ENCODE peak calls at places on chromosomes 11 and 22, in eight cellular contexts. One of them, this sample, is unnamed.

GRCh38 chr22:29268511-29269229 is 602 bp downstream of the EWSR1 start:
- DNase-seq in uterus: peak; percentile 68
- DNase-seq in prostate gland: peak; percentile 24
- DNase-seq in HepG2: peak; percentile 41
- DNase-seq in HCT116: peak; percentile 1
- DNase-seq in lower leg skin: peak; percentile 90
- DNase-seq in testis: peak; percentile 74
- DNase-seq in adrenal gland: peak; percentile 72
- DNase-seq in this sample: peak; percentile 60

GRCh38 chr11:10134975-10135481 is 159.0 kb downstream of the SBF2 start:
- DNase-seq in HepG2: no peak
- DNase-seq in uterus: no peak
- DNase-seq in prostate gland: no peak
- DNase-seq in adrenal gland: no peak
- DNase-seq in HCT116: no peak
- DNase-seq in testis: no peak
- DNase-seq in lower leg skin: no peak
- DNase-seq in this sample: no peak

GRCh38 chr11:95104916-95105315 is 15.3 kb downstream of the ENDOD1 start:
- DNase-seq in uterus: no peak
- DNase-seq in HCT116: no peak
- DNase-seq in HepG2: no peak
- DNase-seq in testis: no peak
- DNase-seq in lower leg skin: no peak
- DNase-seq in prostate gland: no peak
- DNase-seq in adrenal gland: no peak
- DNase-seq in this sample: no peak

GRCh38 chr11:88535916-88536547 is 198.5 kb upstream of the CTSC start:
- DNase-seq in lower leg skin: no peak
- DNase-seq in prostate gland: no peak
- DNase-seq in testis: no peak
- DNase-seq in adrenal gland: no peak
- DNase-seq in HepG2: peak; percentile 5
- DNase-seq in HCT116: peak; percentile 77
- DNase-seq in uterus: no peak
- DNase-seq in this sample: no peak

GRCh38 chr11:28713850-28714249 is 605.7 kb downstream of the METTL15 start:
- DNase-seq in testis: no peak
- DNase-seq in adrenal gland: no peak
- DNase-seq in lower leg skin: no peak
- DNase-seq in HepG2: no peak
- DNase-seq in uterus: no peak
- DNase-seq in prostate gland: no peak
- DNase-seq in HCT116: no peak
- DNase-seq in this sample: no peak

GRCh38 chr11:118947999-118948398 is 8.1 kb upstream of the UPK2 start:
- DNase-seq in HepG2: no peak
- DNase-seq in HCT116: no peak
- DNase-seq in prostate gland: no peak
- DNase-seq in uterus: no peak
- DNase-seq in lower leg skin: no peak
- DNase-seq in testis: no peak
- DNase-seq in adrenal gland: no peak
- DNase-seq in this sample: no peak

GRCh38 chr11:8941341-8942103 is 1.3 kb downstream of the ASCL3 start:
- DNase-seq in testis: no peak
- DNase-seq in adrenal gland: no peak
- DNase-seq in lower leg skin: no peak
- DNase-seq in HepG2: no peak
- DNase-seq in uterus: no peak
- DNase-seq in prostate gland: no peak
- DNase-seq in HCT116: no peak
- DNase-seq in this sample: no peak

GRCh38 chr11:56716379-56716854 is 17.5 kb downstream of the OR9G1 start:
- DNase-seq in testis: no peak
- DNase-seq in HCT116: no peak
- DNase-seq in prostate gland: peak; percentile 39
- DNase-seq in lower leg skin: no peak
- DNase-seq in HepG2: no peak
- DNase-seq in adrenal gland: no peak
- DNase-seq in uterus: no peak
- DNase-seq in this sample: peak; percentile 23

GRCh38 chr11:12534549-12534948 is 139.7 kb upstream of the TEAD1 start:
- DNase-seq in HCT116: no peak
- DNase-seq in lower leg skin: peak; percentile 45
- DNase-seq in prostate gland: peak; percentile 61
- DNase-seq in testis: no peak
- DNase-seq in uterus: peak; percentile 4
- DNase-seq in HepG2: no peak
- DNase-seq in adrenal gland: no peak
- DNase-seq in this sample: no peak

GRCh38 chr11:12531020-12531419 is 143.2 kb upstream of the TEAD1 start:
- DNase-seq in adrenal gland: no peak
- DNase-seq in HCT116: no peak
- DNase-seq in lower leg skin: no peak
- DNase-seq in uterus: no peak
- DNase-seq in prostate gland: no peak
- DNase-seq in testis: no peak
- DNase-seq in HepG2: no peak
- DNase-seq in this sample: no peak

GRCh38 chr11:12535321-12535720 is 138.9 kb upstream of the TEAD1 start:
- DNase-seq in adrenal gland: no peak
- DNase-seq in prostate gland: no peak
- DNase-seq in HCT116: no peak
- DNase-seq in uterus: no peak
- DNase-seq in HepG2: no peak
- DNase-seq in lower leg skin: peak; percentile 14
- DNase-seq in testis: no peak
- DNase-seq in this sample: no peak

GRCh38 chr11:12531681-12532080 is 142.5 kb upstream of the TEAD1 start:
- DNase-seq in testis: no peak
- DNase-seq in HCT116: no peak
- DNase-seq in lower leg skin: peak; percentile 31
- DNase-seq in prostate gland: no peak
- DNase-seq in HepG2: no peak
- DNase-seq in adrenal gland: no peak
- DNase-seq in uterus: no peak
- DNase-seq in this sample: no peak

DNA sequence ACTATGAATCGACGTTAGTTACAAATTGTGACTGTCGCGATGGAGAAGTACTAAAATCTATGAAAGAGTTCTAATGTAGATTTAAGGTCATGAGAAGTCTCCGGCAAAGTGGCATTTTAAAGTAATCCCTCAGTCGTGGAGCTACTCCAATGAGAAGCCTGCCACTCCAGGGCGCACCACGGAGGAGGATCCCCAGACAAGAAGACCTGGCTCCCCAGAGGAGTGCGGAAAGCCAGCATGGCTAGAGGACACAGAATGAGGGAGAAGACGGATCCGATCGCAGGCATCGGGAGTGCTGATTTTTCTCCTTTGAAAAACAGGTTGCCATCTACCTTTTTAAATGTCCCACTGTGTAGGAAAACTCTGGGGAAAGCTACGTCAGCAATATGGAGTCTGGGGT is 141.6 kb upstream of the TEAD1 start:
- DNase-seq in HepG2: no peak
- DNase-seq in lower leg skin: peak; percentile 34
- DNase-seq in testis: no peak
- DNase-seq in adrenal gland: no peak
- DNase-seq in prostate gland: no peak
- DNase-seq in uterus: peak; percentile 19
- DNase-seq in HCT116: no peak
- DNase-seq in this sample: no peak
- TF ChIP-seq POLR2A in HepG2: no peak
- TF ChIP-seq POLR2A in lower leg skin: no peak
- TF ChIP-seq POLR2A in testis: no peak
- TF ChIP-seq POLR2A in adrenal gland: no peak
- TF ChIP-seq POLR2A in prostate gland: no peak
- TF ChIP-seq POLR2A in uterus: no peak
- TF ChIP-seq POLR2A in HCT116: no peak
- TF ChIP-seq POLR2A in this sample: no peak

DNA sequence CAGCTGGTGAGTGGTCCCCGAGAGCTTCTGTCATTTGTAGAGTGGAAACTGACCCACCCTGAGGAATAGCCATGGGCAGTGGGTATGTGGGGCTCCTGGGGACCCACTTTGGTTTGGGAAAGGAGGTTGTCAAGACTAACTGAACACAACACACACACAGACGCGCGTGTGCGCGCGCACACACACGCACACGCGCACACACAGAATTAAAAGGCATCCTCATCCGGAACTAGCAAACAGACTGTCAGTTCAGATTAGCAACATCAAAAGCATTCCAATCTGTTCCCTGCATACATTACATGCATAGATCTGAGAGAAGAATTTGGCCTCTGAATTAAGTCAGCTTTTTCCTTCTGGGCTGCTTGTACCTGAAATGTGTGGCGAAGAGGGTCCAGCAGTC is 284.7 kb downstream of the ST3GAL4 start:
- DNase-seq in HCT116: no peak
- DNase-seq in testis: no peak
- DNase-seq in HepG2: no peak
- DNase-seq in prostate gland: no peak
- DNase-seq in adrenal gland: no peak
- DNase-seq in lower leg skin: no peak
- DNase-seq in uterus: no peak
- DNase-seq in this sample: no peak
- H3K4me3 ChIP-seq in HCT116: no peak overlapping the region
- H3K4me3 ChIP-seq in testis: no peak overlapping the region
- H3K4me3 ChIP-seq in HepG2: no peak overlapping the region
- H3K4me3 ChIP-seq in prostate gland: no peak overlapping the region
- H3K4me3 ChIP-seq in adrenal gland: no peak overlapping the region
- H3K4me3 ChIP-seq in lower leg skin: no peak overlapping the region
- H3K4me3 ChIP-seq in uterus: no peak overlapping the region
- H3K4me3 ChIP-seq in this sample: no peak overlapping the region

GRCh38 chr11:68213135-68213515 is at the start of gene KMT5B:
- DNase-seq in prostate gland: no peak
- DNase-seq in testis: peak; percentile 56
- DNase-seq in HepG2: no peak
- DNase-seq in adrenal gland: peak; percentile 54
- DNase-seq in uterus: peak; percentile 55
- DNase-seq in HCT116: peak; percentile 12
- DNase-seq in lower leg skin: peak; percentile 91
- DNase-seq in this sample: peak; percentile 58

GRCh38 chr11:68211546-68211945 is 1.6 kb downstream of the KMT5B start:
- DNase-seq in HCT116: no peak
- DNase-seq in testis: no peak
- DNase-seq in prostate gland: peak; percentile 49
- DNase-seq in HepG2: no peak
- DNase-seq in uterus: no peak
- DNase-seq in adrenal gland: peak; percentile 32
- DNase-seq in lower leg skin: no peak
- DNase-seq in this sample: peak; percentile 64

GRCh38 chr11:68214173-68215086 is 1.3 kb upstream of the KMT5B start:
- DNase-seq in lower leg skin: peak; percentile 89
- DNase-seq in HCT116: no peak
- DNase-seq in HepG2: no peak
- DNase-seq in testis: peak; percentile 37
- DNase-seq in prostate gland: no peak
- DNase-seq in adrenal gland: peak; percentile 25
- DNase-seq in uterus: peak; percentile 26
- DNase-seq in this sample: peak; percentile 36

GRCh38 chr11:68213555-68214172 is 568 bp upstream of the KMT5B start:
- DNase-seq in prostate gland: peak; percentile 87
- DNase-seq in lower leg skin: peak; percentile 96
- DNase-seq in HCT116: peak; percentile 86
- DNase-seq in uterus: peak; percentile 90
- DNase-seq in testis: peak; percentile 94
- DNase-seq in HepG2: peak; percentile 76
- DNase-seq in adrenal gland: peak; percentile 90
- DNase-seq in this sample: peak; percentile 89

GRCh38 chr11:68212421-68213134 is 518 bp downstream of the KMT5B start:
- DNase-seq in prostate gland: peak; percentile 57
- DNase-seq in adrenal gland: peak; percentile 85
- DNase-seq in lower leg skin: peak; percentile 94
- DNase-seq in HCT116: peak; percentile 37
- DNase-seq in uterus: peak; percentile 75
- DNase-seq in testis: peak; percentile 72
- DNase-seq in HepG2: peak; percentile 65
- DNase-seq in this sample: peak; percentile 80
- TF ChIP-seq POLR2A in prostate gland: peak; percentile 68
- TF ChIP-seq POLR2A in adrenal gland: peak; percentile 5
- TF ChIP-seq POLR2A in lower leg skin: no peak
- TF ChIP-seq POLR2A in HCT116: no peak
- TF ChIP-seq POLR2A in uterus: peak; percentile 39
- TF ChIP-seq POLR2A in testis: no peak
- TF ChIP-seq POLR2A in HepG2: no peak
- TF ChIP-seq POLR2A in this sample: peak; percentile 52

DNA sequence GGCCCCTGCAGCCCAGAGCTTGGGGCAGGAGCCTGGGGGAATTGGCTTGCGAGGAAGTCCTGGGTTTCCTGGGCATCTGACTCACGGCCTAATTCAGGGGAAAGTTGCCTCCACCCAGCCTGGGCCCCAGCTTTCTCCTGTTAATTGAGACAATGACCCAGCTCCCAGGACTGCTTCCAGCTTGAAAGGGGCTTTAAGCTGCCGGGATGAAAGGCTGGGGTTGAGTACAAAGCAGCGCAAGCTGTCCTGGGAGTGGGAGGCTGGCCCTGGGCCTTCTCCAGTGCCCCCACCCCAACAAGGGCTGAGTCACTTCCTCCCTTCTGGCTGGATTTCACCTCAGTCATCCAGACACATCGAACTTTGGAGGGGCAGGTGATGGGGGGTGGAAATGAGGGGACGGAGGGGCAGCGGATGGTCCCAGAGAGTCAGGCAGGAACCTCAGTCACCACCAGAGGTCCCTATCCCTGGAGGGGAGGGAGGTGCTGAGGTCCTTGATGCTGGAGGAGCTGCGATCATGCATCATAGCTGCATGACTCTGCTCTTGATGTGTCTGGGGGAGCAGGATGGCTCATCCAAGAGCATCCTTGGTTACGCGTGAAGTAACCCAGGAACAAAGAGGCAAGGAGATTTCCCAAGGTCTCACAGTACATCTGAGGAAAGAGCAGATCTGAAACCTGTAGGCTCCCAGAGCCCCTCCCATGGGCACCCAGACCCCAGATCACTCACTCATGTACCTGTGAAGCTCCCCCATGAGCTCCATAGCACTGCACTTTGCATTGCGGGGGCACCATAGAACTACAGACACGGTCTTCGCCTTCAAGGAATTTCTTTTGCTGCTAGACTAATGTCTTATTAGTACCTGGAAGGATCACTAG is 30.0 kb upstream of the OAF start:
- DNase-seq in lower leg skin: peak; percentile 83
- DNase-seq in testis: peak; percentile 8
- DNase-seq in HepG2: peak; percentile 20
- DNase-seq in uterus: peak; percentile 48
- DNase-seq in adrenal gland: peak; percentile 35
- DNase-seq in prostate gland: no peak
- DNase-seq in HCT116: no peak
- DNase-seq in this sample: no peak
- H3K4me3 ChIP-seq in lower leg skin: no peak overlapping the region
- H3K4me3 ChIP-seq in testis: no peak overlapping the region
- H3K4me3 ChIP-seq in HepG2: no peak overlapping the region
- H3K4me3 ChIP-seq in uterus: no peak overlapping the region
- H3K4me3 ChIP-seq in adrenal gland: no peak overlapping the region
- H3K4me3 ChIP-seq in prostate gland: no peak overlapping the region
- H3K4me3 ChIP-seq in HCT116: no peak overlapping the region
- H3K4me3 ChIP-seq in this sample: no peak overlapping the region

GRCh38 chr11:75351541-75352416 is at the start of gene ARRB1:
- DNase-seq in uterus: peak; percentile 52
- DNase-seq in HCT116: no peak
- DNase-seq in prostate gland: no peak
- DNase-seq in adrenal gland: peak; percentile 64
- DNase-seq in testis: peak; percentile 53
- DNase-seq in HepG2: peak; percentile 90
- DNase-seq in lower leg skin: peak; percentile 92
- DNase-seq in this sample: peak; percentile 81
- TF ChIP-seq POLR2A in uterus: no peak
- TF ChIP-seq POLR2A in HCT116: peak; percentile 32
- TF ChIP-seq POLR2A in prostate gland: no peak
- TF ChIP-seq POLR2A in adrenal gland: no peak
- TF ChIP-seq POLR2A in testis: no peak
- TF ChIP-seq POLR2A in HepG2: no peak
- TF ChIP-seq POLR2A in lower leg skin: no peak
- TF ChIP-seq POLR2A in this sample: peak; percentile 88